ENCODE peak calls at places on chromosomes 7 and 10, in nine cellular contexts. N is fibroblast of pulmonary artery; Y is astrocyte; H is stimulated activated CD4-positive, alpha-beta T cell treated with anti-CD3 and anti-CD28 coated beads, Interleukin-12 subunit alpha, Interleukin-12 subunit beta, amount 100 ng/mL, for 4 hours; W is hippocampal formation; P is suprapubic skin; Z is AG09309; M is gastrocnemius medialis; E is uterus. S is an unnamed sample.

GRCh38 chr7:25430200-25430953 is 202.1 kb upstream of the NPVF start:
- DNase-seq in E (no peak), P (no peak), N (no peak), W (no peak), Y (no peak), Z (no peak), H (no peak), M (no peak), S (no peak)

GRCh38 chr10:132836832-132837540 is 51.0 kb upstream of the NKX6-2 start:
- DNase-seq in H (peak), N (peak), E (no peak), M (no peak), Z (no peak), Y (no peak), P (peak), W (peak), S (peak)

GRCh38 chr7:75985518-75986146 is 8.8 kb downstream of the TMEM120A start:
- DNase-seq in Z (no peak), M (no peak), N (no peak), Y (no peak), H (no peak), P (peak), E (peak), W (no peak), S (no peak)

GRCh38 chr10:32413513-32413912 is 32.4 kb upstream of the CCDC7 start:
- DNase-seq in M (no peak), Z (peak), E (no peak), H (peak), P (no peak), W (no peak), N (peak), Y (peak), S (no peak)

GRCh38 chr7:26060713-26061339 is 91.2 kb upstream of the NFE2L3 start:
- DNase-seq in N (peak), M (no peak), P (no peak), Z (no peak), W (no peak), H (no peak), Y (no peak), E (no peak), S (no peak)

GRCh38 chr7:5222861-5223411 is 32.9 kb downstream of the WIPI2 start:
- DNase-seq in Z (no peak), P (no peak), E (no peak), Y (no peak), M (no peak), H (no peak), W (no peak), N (no peak), S (no peak)

GRCh38 chr10:90742189-90742588 is 115.7 kb downstream of the HTR7 start:
- DNase-seq in Y (peak), H (no peak), N (peak), P (no peak), Z (no peak), W (peak), E (no peak), M (no peak), S (no peak)

GRCh38 chr10:65805993-65806392 is 1119.8 kb upstream of the LRRTM3 start:
- DNase-seq in Z (no peak), Y (peak), H (no peak), P (no peak), M (no peak), W (no peak), E (no peak), N (no peak), S (no peak)

GRCh38 chr7:101560856-101561255 is 68.2 kb downstream of the MYL10 start:
- DNase-seq in P (peak), W (no peak), Y (no peak), Z (no peak), E (peak), N (no peak), H (no peak), M (no peak), S (no peak)

GRCh38 chr10:70084189-70084588 is 31.5 kb downstream of the MACROH2A2 start:
- DNase-seq in Z (no peak), M (no peak), Y (no peak), P (no peak), E (no peak), W (no peak), H (no peak), N (no peak), S (no peak)

GRCh38 chr7:132548489-132549078 is 27.7 kb downstream of the PLXNA4 start:
- DNase-seq in E (no peak), H (no peak), Y (peak), N (peak), Z (peak), W (no peak), P (no peak), M (no peak), S (no peak)

GRCh38 chr7:7956531-7957221 is 11.9 kb upstream of the GLCCI1 start:
- DNase-seq in E (no peak), P (no peak), W (no peak), N (peak), Y (peak), Z (peak), M (no peak), H (no peak), S (no peak)

GRCh38 chr7:117937726-117938483 is 64.7 kb upstream of the CTTNBP2 start:
- DNase-seq in Y (no peak), M (no peak), W (no peak), E (no peak), Z (no peak), N (no peak), P (no peak), H (no peak), S (no peak)

GRCh38 chr10:3955493-3955892 is 170.5 kb upstream of the KLF6 start:
- DNase-seq in N (peak), E (no peak), Z (no peak), P (no peak), Y (no peak), H (no peak), M (no peak), W (no peak), S (no peak)

GRCh38 chr7:130207642-130208041 is at the start of gene SSMEM1:
- DNase-seq in Y (peak), P (no peak), E (no peak), M (no peak), H (no peak), N (peak), W (no peak), Z (peak), S (no peak)

GRCh38 chr10:72276013-72276387 is 2.3 kb downstream of the DDIT4 start:
- DNase-seq in N (peak), M (peak), E (no peak), P (no peak), H (no peak), W (no peak), Z (no peak), Y (no peak), S (no peak)

GRCh38 chr10:67772894-67773511 is 65.0 kb downstream of the DNAJC12 start:
- DNase-seq in Y (peak), Z (no peak), M (no peak), H (no peak), W (no peak), N (no peak), E (no peak), P (no peak), S (no peak)

GRCh38 chr7:106065560-106066500 is 46.3 kb downstream of the SYPL1 start:
- DNase-seq in E (peak), Y (no peak), N (no peak), Z (no peak), W (no peak), H (no peak), M (no peak), P (no peak), S (no peak)

GRCh38 chr7:98848918-98849317 is 20.9 kb downstream of the TMEM130 start:
- DNase-seq in Z (no peak), E (no peak), M (no peak), Y (no peak), W (no peak), H (no peak), N (no peak), P (no peak), S (no peak)

GRCh38 chr10:91300011-91300575 is 79.6 kb downstream of the PCGF5 start:
- DNase-seq in M (no peak), W (no peak), N (no peak), H (no peak), Y (no peak), Z (no peak), E (no peak), P (no peak), S (no peak)

GRCh38 chr10:118915161-118915560 is 114.4 kb upstream of the NANOS1 start:
- DNase-seq in Y (no peak), H (no peak), E (no peak), N (no peak), Z (no peak), W (no peak), M (no peak), P (no peak), S (no peak)

GRCh38 chr10:107163904-107164861 is at the start of gene SORCS1:
- DNase-seq in W (no peak), H (no peak), N (no peak), P (peak), Y (no peak), M (no peak), E (no peak), Z (no peak), S (no peak)

GRCh38 chr10:67520924-67521520 is 175.0 kb downstream of the CTNNA3 start:
- DNase-seq in Z (peak), M (no peak), Y (peak), W (peak), H (no peak), E (peak), P (no peak), N (peak), S (no peak)

GRCh38 chr10:112314822-112315474 is 31.7 kb downstream of the TECTB start:
- DNase-seq in W (peak), H (peak), Y (peak), N (peak), P (peak), E (peak), Z (no peak), M (peak), S (peak)

GRCh38 chr7:113199841-113200240 is 81.5 kb upstream of the SMIM30 start:
- DNase-seq in E (no peak), P (no peak), N (peak), Y (peak), H (no peak), Z (peak), M (no peak), W (no peak), S (no peak)

GRCh38 chr10:110392860-110393732 is 88.4 kb upstream of the SMNDC1 start:
- DNase-seq in P (no peak), Y (no peak), H (no peak), E (peak), N (peak), Z (peak), W (no peak), M (no peak), S (no peak)

GRCh38 chr10:46222364-46222935 is 64.3 kb upstream of the ANTXRL start:
- DNase-seq in Z (peak), Y (no peak), W (no peak), P (no peak), M (no peak), H (no peak), E (no peak), N (peak), S (no peak)

GRCh38 chr10:28219241-28219640 is 83.6 kb downstream of the MPP7 start:
- DNase-seq in E (no peak), Y (peak), Z (peak), M (no peak), W (no peak), N (peak), P (no peak), H (no peak), S (no peak)

GRCh38 chr7:132546366-132547145 is 29.7 kb downstream of the PLXNA4 start:
- DNase-seq in Z (no peak), E (no peak), H (no peak), M (no peak), W (no peak), P (no peak), Y (no peak), N (no peak), S (no peak)

GRCh38 chr7:106064836-106065559 is 47.1 kb downstream of the SYPL1 start:
- DNase-seq in Z (peak), H (no peak), W (peak), M (peak), E (peak), N (peak), P (peak), Y (peak), S (no peak)

GRCh38 chr7:38142736-38143135 is 35.3 kb upstream of the STARD3NL start:
- DNase-seq in M (no peak), N (no peak), E (no peak), P (no peak), Z (no peak), W (no peak), Y (no peak), H (no peak), S (no peak)

GRCh38 chr7:29077181-29077580 is 69.2 kb downstream of the CPVL start:
- DNase-seq in H (no peak), Z (no peak), P (no peak), W (no peak), Y (peak), M (no peak), N (no peak), E (no peak), S (no peak)

GRCh38 chr10:127944256-127944655 is 37.4 kb downstream of the PTPRE start:
- DNase-seq in P (no peak), N (no peak), Z (no peak), E (no peak), H (no peak), Y (no peak), W (no peak), M (no peak), S (no peak)

GRCh38 chr7:24978837-24979469 is 1.0 kb downstream of the OSBPL3 start:
- DNase-seq in N (peak), M (no peak), H (peak), Z (no peak), P (no peak), W (no peak), Y (peak), E (no peak), S (no peak)

GRCh38 chr7:88927-89921 is 103.1 kb upstream of the FAM20C start:
- DNase-seq in W (no peak), M (no peak), N (peak), P (no peak), H (no peak), Z (peak), Y (peak), E (peak), S (no peak)